ENCODE peak calls at places on chromosomes 2 and 18, in ten cellular contexts. One of them, this sample, is unnamed.

GRCh38 chr2:201932511-201932910 is 101.1 kb upstream of the FZD7 start:
- DNase-seq in A673: peak; percentile 95
- DNase-seq in left ventricle myocardium superior: no peak
- DNase-seq in activated CD4-positive, alpha-beta T cell treated with anti-CD3 and anti-CD28 coated beads, Interleukin-2, amount 50 U/mL, for 4 hours: no peak
- DNase-seq in Karpas-422: no peak
- DNase-seq in stimulated activated CD4-positive, alpha-beta T cell treated with anti-CD3 and anti-CD28 coated beads, Interleukin-1b, Interleukin-23, amount 100 ng/mL, for 24 hours: no peak
- DNase-seq in head of caudate nucleus: no peak
- DNase-seq in HepG2: no peak
- DNase-seq in hippocampal formation: no peak
- DNase-seq in AG20443: peak; percentile 52
- DNase-seq in this sample: no peak

GRCh38 chr2:26562811-26563645 is 78.1 kb downstream of the CIB4 start:
- DNase-seq in stimulated activated CD4-positive, alpha-beta T cell treated with anti-CD3 and anti-CD28 coated beads, Interleukin-1b, Interleukin-23, amount 100 ng/mL, for 24 hours: no peak
- DNase-seq in HepG2: no peak
- DNase-seq in Karpas-422: no peak
- DNase-seq in hippocampal formation: peak; percentile 30
- DNase-seq in left ventricle myocardium superior: no peak
- DNase-seq in activated CD4-positive, alpha-beta T cell treated with anti-CD3 and anti-CD28 coated beads, Interleukin-2, amount 50 U/mL, for 4 hours: no peak
- DNase-seq in AG20443: peak; percentile 42
- DNase-seq in A673: no peak
- DNase-seq in head of caudate nucleus: no peak
- DNase-seq in this sample: no peak

GRCh38 chr2:23760746-23761145 is 166.2 kb downstream of the ATAD2B start:
- DNase-seq in head of caudate nucleus: no peak
- DNase-seq in A673: peak; percentile 72
- DNase-seq in hippocampal formation: no peak
- DNase-seq in AG20443: peak; percentile 22
- DNase-seq in HepG2: peak; percentile 7
- DNase-seq in Karpas-422: peak; percentile 68
- DNase-seq in stimulated activated CD4-positive, alpha-beta T cell treated with anti-CD3 and anti-CD28 coated beads, Interleukin-1b, Interleukin-23, amount 100 ng/mL, for 24 hours: no peak
- DNase-seq in left ventricle myocardium superior: no peak
- DNase-seq in activated CD4-positive, alpha-beta T cell treated with anti-CD3 and anti-CD28 coated beads, Interleukin-2, amount 50 U/mL, for 4 hours: no peak
- DNase-seq in this sample: no peak

GRCh38 chr2:72144412-72144745 is 3.3 kb downstream of the CYP26B1 start:
- DNase-seq in HepG2: no peak
- DNase-seq in head of caudate nucleus: no peak
- DNase-seq in activated CD4-positive, alpha-beta T cell treated with anti-CD3 and anti-CD28 coated beads, Interleukin-2, amount 50 U/mL, for 4 hours: no peak
- DNase-seq in Karpas-422: no peak
- DNase-seq in stimulated activated CD4-positive, alpha-beta T cell treated with anti-CD3 and anti-CD28 coated beads, Interleukin-1b, Interleukin-23, amount 100 ng/mL, for 24 hours: no peak
- DNase-seq in hippocampal formation: no peak
- DNase-seq in AG20443: peak; percentile 6
- DNase-seq in A673: no peak
- DNase-seq in left ventricle myocardium superior: peak; percentile 84
- DNase-seq in this sample: peak; percentile 48

GRCh38 chr2:233060500-233061006 is 411 bp downstream of the INPP5D start:
- DNase-seq in Karpas-422: no peak
- DNase-seq in hippocampal formation: no peak
- DNase-seq in stimulated activated CD4-positive, alpha-beta T cell treated with anti-CD3 and anti-CD28 coated beads, Interleukin-1b, Interleukin-23, amount 100 ng/mL, for 24 hours: no peak
- DNase-seq in HepG2: no peak
- DNase-seq in head of caudate nucleus: no peak
- DNase-seq in left ventricle myocardium superior: no peak
- DNase-seq in AG20443: no peak
- DNase-seq in activated CD4-positive, alpha-beta T cell treated with anti-CD3 and anti-CD28 coated beads, Interleukin-2, amount 50 U/mL, for 4 hours: no peak
- DNase-seq in A673: no peak
- DNase-seq in this sample: no peak

GRCh38 chr18:34649072-34649471 is 61.0 kb upstream of the DTNA start:
- DNase-seq in AG20443: no peak
- DNase-seq in head of caudate nucleus: no peak
- DNase-seq in stimulated activated CD4-positive, alpha-beta T cell treated with anti-CD3 and anti-CD28 coated beads, Interleukin-1b, Interleukin-23, amount 100 ng/mL, for 24 hours: no peak
- DNase-seq in hippocampal formation: no peak
- DNase-seq in left ventricle myocardium superior: no peak
- DNase-seq in A673: no peak
- DNase-seq in activated CD4-positive, alpha-beta T cell treated with anti-CD3 and anti-CD28 coated beads, Interleukin-2, amount 50 U/mL, for 4 hours: no peak
- DNase-seq in Karpas-422: no peak
- DNase-seq in HepG2: no peak
- DNase-seq in this sample: no peak

GRCh38 chr2:24740142-24740541 is 53.0 kb downstream of the PTRHD1 start:
- DNase-seq in stimulated activated CD4-positive, alpha-beta T cell treated with anti-CD3 and anti-CD28 coated beads, Interleukin-1b, Interleukin-23, amount 100 ng/mL, for 24 hours: no peak
- DNase-seq in A673: no peak
- DNase-seq in activated CD4-positive, alpha-beta T cell treated with anti-CD3 and anti-CD28 coated beads, Interleukin-2, amount 50 U/mL, for 4 hours: no peak
- DNase-seq in hippocampal formation: no peak
- DNase-seq in AG20443: no peak
- DNase-seq in head of caudate nucleus: no peak
- DNase-seq in Karpas-422: no peak
- DNase-seq in HepG2: no peak
- DNase-seq in left ventricle myocardium superior: no peak
- DNase-seq in this sample: no peak

GRCh38 chr2:70767094-70767698 is 804 bp downstream of the ADD2 start:
- DNase-seq in HepG2: no peak
- DNase-seq in left ventricle myocardium superior: no peak
- DNase-seq in A673: no peak
- DNase-seq in AG20443: peak; percentile 22
- DNase-seq in hippocampal formation: no peak
- DNase-seq in stimulated activated CD4-positive, alpha-beta T cell treated with anti-CD3 and anti-CD28 coated beads, Interleukin-1b, Interleukin-23, amount 100 ng/mL, for 24 hours: no peak
- DNase-seq in Karpas-422: no peak
- DNase-seq in head of caudate nucleus: peak; percentile 35
- DNase-seq in activated CD4-positive, alpha-beta T cell treated with anti-CD3 and anti-CD28 coated beads, Interleukin-2, amount 50 U/mL, for 4 hours: peak; percentile 1
- DNase-seq in this sample: no peak

GRCh38 chr2:95271381-95271971 is 2.8 kb upstream of the PROM2 start:
- DNase-seq in stimulated activated CD4-positive, alpha-beta T cell treated with anti-CD3 and anti-CD28 coated beads, Interleukin-1b, Interleukin-23, amount 100 ng/mL, for 24 hours: no peak
- DNase-seq in AG20443: no peak
- DNase-seq in head of caudate nucleus: no peak
- DNase-seq in hippocampal formation: no peak
- DNase-seq in activated CD4-positive, alpha-beta T cell treated with anti-CD3 and anti-CD28 coated beads, Interleukin-2, amount 50 U/mL, for 4 hours: no peak
- DNase-seq in left ventricle myocardium superior: no peak
- DNase-seq in HepG2: no peak
- DNase-seq in A673: no peak
- DNase-seq in Karpas-422: no peak
- DNase-seq in this sample: no peak

GRCh38 chr18:49044898-49045297 is 94.1 kb upstream of the SMAD7 start:
- DNase-seq in head of caudate nucleus: no peak
- DNase-seq in HepG2: no peak
- DNase-seq in Karpas-422: no peak
- DNase-seq in activated CD4-positive, alpha-beta T cell treated with anti-CD3 and anti-CD28 coated beads, Interleukin-2, amount 50 U/mL, for 4 hours: no peak
- DNase-seq in hippocampal formation: no peak
- DNase-seq in left ventricle myocardium superior: no peak
- DNase-seq in stimulated activated CD4-positive, alpha-beta T cell treated with anti-CD3 and anti-CD28 coated beads, Interleukin-1b, Interleukin-23, amount 100 ng/mL, for 24 hours: no peak
- DNase-seq in AG20443: no peak
- DNase-seq in A673: no peak
- DNase-seq in this sample: peak; percentile 32

GRCh38 chr2:89851583-89851905 is 1160.1 kb downstream of the RPIA start:
- DNase-seq in left ventricle myocardium superior: no peak
- DNase-seq in A673: no peak
- DNase-seq in head of caudate nucleus: no peak
- DNase-seq in activated CD4-positive, alpha-beta T cell treated with anti-CD3 and anti-CD28 coated beads, Interleukin-2, amount 50 U/mL, for 4 hours: no peak
- DNase-seq in HepG2: no peak
- DNase-seq in hippocampal formation: no peak
- DNase-seq in AG20443: no peak
- DNase-seq in Karpas-422: peak; percentile 80
- DNase-seq in stimulated activated CD4-positive, alpha-beta T cell treated with anti-CD3 and anti-CD28 coated beads, Interleukin-1b, Interleukin-23, amount 100 ng/mL, for 24 hours: no peak
- DNase-seq in this sample: no peak

GRCh38 chr2:63055510-63056308 is 5.1 kb downstream of the OTX1 start:
- DNase-seq in HepG2: no peak
- DNase-seq in Karpas-422: no peak
- DNase-seq in activated CD4-positive, alpha-beta T cell treated with anti-CD3 and anti-CD28 coated beads, Interleukin-2, amount 50 U/mL, for 4 hours: no peak
- DNase-seq in AG20443: peak; percentile 44
- DNase-seq in head of caudate nucleus: no peak
- DNase-seq in stimulated activated CD4-positive, alpha-beta T cell treated with anti-CD3 and anti-CD28 coated beads, Interleukin-1b, Interleukin-23, amount 100 ng/mL, for 24 hours: no peak
- DNase-seq in hippocampal formation: no peak
- DNase-seq in A673: no peak
- DNase-seq in left ventricle myocardium superior: no peak
- DNase-seq in this sample: no peak

GRCh38 chr2:235992024-235992423 is 176.2 kb downstream of the GBX2 start:
- DNase-seq in AG20443: no peak
- DNase-seq in hippocampal formation: no peak
- DNase-seq in left ventricle myocardium superior: no peak
- DNase-seq in A673: no peak
- DNase-seq in activated CD4-positive, alpha-beta T cell treated with anti-CD3 and anti-CD28 coated beads, Interleukin-2, amount 50 U/mL, for 4 hours: no peak
- DNase-seq in Karpas-422: no peak
- DNase-seq in stimulated activated CD4-positive, alpha-beta T cell treated with anti-CD3 and anti-CD28 coated beads, Interleukin-1b, Interleukin-23, amount 100 ng/mL, for 24 hours: no peak
- DNase-seq in head of caudate nucleus: no peak
- DNase-seq in HepG2: no peak
- DNase-seq in this sample: no peak

GRCh38 chr2:139645617-139646016 is 865.4 kb upstream of the NXPH2 start:
- DNase-seq in Karpas-422: no peak
- DNase-seq in stimulated activated CD4-positive, alpha-beta T cell treated with anti-CD3 and anti-CD28 coated beads, Interleukin-1b, Interleukin-23, amount 100 ng/mL, for 24 hours: no peak
- DNase-seq in AG20443: no peak
- DNase-seq in head of caudate nucleus: no peak
- DNase-seq in left ventricle myocardium superior: no peak
- DNase-seq in HepG2: no peak
- DNase-seq in A673: no peak
- DNase-seq in activated CD4-positive, alpha-beta T cell treated with anti-CD3 and anti-CD28 coated beads, Interleukin-2, amount 50 U/mL, for 4 hours: no peak
- DNase-seq in hippocampal formation: no peak
- DNase-seq in this sample: no peak

GRCh38 chr2:9961014-9961413 is 9.5 kb downstream of the GRHL1 start:
- DNase-seq in head of caudate nucleus: no peak
- DNase-seq in A673: no peak
- DNase-seq in hippocampal formation: no peak
- DNase-seq in activated CD4-positive, alpha-beta T cell treated with anti-CD3 and anti-CD28 coated beads, Interleukin-2, amount 50 U/mL, for 4 hours: no peak
- DNase-seq in left ventricle myocardium superior: no peak
- DNase-seq in AG20443: no peak
- DNase-seq in stimulated activated CD4-positive, alpha-beta T cell treated with anti-CD3 and anti-CD28 coated beads, Interleukin-1b, Interleukin-23, amount 100 ng/mL, for 24 hours: no peak
- DNase-seq in HepG2: no peak
- DNase-seq in Karpas-422: no peak
- DNase-seq in this sample: no peak

GRCh38 chr18:57210101-57210661 is 63.3 kb downstream of the BOD1L2 start:
- DNase-seq in A673: peak; percentile 74
- DNase-seq in stimulated activated CD4-positive, alpha-beta T cell treated with anti-CD3 and anti-CD28 coated beads, Interleukin-1b, Interleukin-23, amount 100 ng/mL, for 24 hours: no peak
- DNase-seq in activated CD4-positive, alpha-beta T cell treated with anti-CD3 and anti-CD28 coated beads, Interleukin-2, amount 50 U/mL, for 4 hours: no peak
- DNase-seq in AG20443: peak; percentile 94
- DNase-seq in Karpas-422: no peak
- DNase-seq in left ventricle myocardium superior: peak; percentile 40
- DNase-seq in HepG2: peak; percentile 45
- DNase-seq in head of caudate nucleus: no peak
- DNase-seq in hippocampal formation: no peak
- DNase-seq in this sample: no peak

GRCh38 chr2:190443055-190443454 is 34.9 kb downstream of the MFSD6 start:
- DNase-seq in AG20443: no peak
- DNase-seq in stimulated activated CD4-positive, alpha-beta T cell treated with anti-CD3 and anti-CD28 coated beads, Interleukin-1b, Interleukin-23, amount 100 ng/mL, for 24 hours: no peak
- DNase-seq in activated CD4-positive, alpha-beta T cell treated with anti-CD3 and anti-CD28 coated beads, Interleukin-2, amount 50 U/mL, for 4 hours: no peak
- DNase-seq in hippocampal formation: no peak
- DNase-seq in HepG2: no peak
- DNase-seq in head of caudate nucleus: no peak
- DNase-seq in left ventricle myocardium superior: no peak
- DNase-seq in A673: no peak
- DNase-seq in Karpas-422: no peak
- DNase-seq in this sample: no peak

GRCh38 chr18:74679679-74680076 is 82.0 kb downstream of the ZNF407 start:
- DNase-seq in head of caudate nucleus: no peak
- DNase-seq in activated CD4-positive, alpha-beta T cell treated with anti-CD3 and anti-CD28 coated beads, Interleukin-2, amount 50 U/mL, for 4 hours: no peak
- DNase-seq in Karpas-422: no peak
- DNase-seq in AG20443: no peak
- DNase-seq in left ventricle myocardium superior: no peak
- DNase-seq in stimulated activated CD4-positive, alpha-beta T cell treated with anti-CD3 and anti-CD28 coated beads, Interleukin-1b, Interleukin-23, amount 100 ng/mL, for 24 hours: no peak
- DNase-seq in HepG2: no peak
- DNase-seq in hippocampal formation: no peak
- DNase-seq in A673: no peak
- DNase-seq in this sample: no peak

This sample was measured in stimulated activated effector memory CD8-positive, alpha-beta T cell treated with anti-CD3 and anti-CD28 coated beads, Interleukin-12 subunit alpha, Interleukin-12 subunit beta, amount 100 ng/mL, for 72 hours.